ENCODE peak calls at places on chromosomes 2 and 18, in seven cellular contexts. B is memory B cell; M is ovary; Y is adrenal gland; R is stimulated activated CD4-positive, alpha-beta T cell treated with anti-CD3 and anti-CD28 coated beads, Interleukin-1b, Interleukin-23, amount 100 ng/mL, for 4 hours; I is central memory CD4-positive, alpha-beta T cell; A is smooth muscle cell of the brain vasculature. N is an unnamed sample.
A peak's percentile ranks its signal among the peaks of the same experiment; 100 is the strongest.

GRCh38 chr2:240505946-240506345 is 51.8 kb downstream of the ANKMY1 start:
- DNase-seq in B (no peak), M (no peak), Y (no peak), R (no peak), I (no peak), A (no peak), N (no peak)

GRCh38 chr2:37343537-37344434 is 644 bp upstream of the QPCT start:
- DNase-seq in B (no peak), M (no peak), Y (peak; percentile 61), R (no peak), I (no peak), A (no peak), N (no peak)

GRCh38 chr2:202545523-202545922 is 89.2 kb upstream of the FAM117B start:
- DNase-seq in B (no peak), M (no peak), Y (no peak), R (no peak), I (no peak), A (no peak), N (no peak)

GRCh38 chr2:74917702-74918619 is 40.5 kb upstream of the POLE4 start:
- DNase-seq in B (no peak), M (no peak), Y (no peak), R (no peak), I (no peak), A (no peak), N (no peak)

GRCh38 chr18:22314001-22314400 is 103.7 kb downstream of the CTAGE1 start:
- DNase-seq in B (no peak), M (peak; percentile 48), Y (no peak), R (no peak), I (no peak), A (no peak), N (no peak)

GRCh38 chr2:141534671-141535359 is 596.0 kb downstream of the LRP1B start:
- DNase-seq in B (no peak), M (no peak), Y (no peak), R (no peak), I (no peak), A (no peak), N (peak; percentile 13)

GRCh38 chr2:135299656-135300244 is 231.3 kb downstream of the ZRANB3 start:
- DNase-seq in B (no peak), M (no peak), Y (no peak), R (no peak), I (no peak), A (no peak), N (no peak)

GRCh38 chr2:55141572-55142413 is 90.3 kb downstream of the CLHC1 start:
- DNase-seq in B (no peak), M (no peak), Y (peak; percentile 43), R (no peak), I (no peak), A (no peak), N (no peak)

GRCh38 chr2:233386382-233387041 is 32.2 kb downstream of the DGKD start:
- DNase-seq in B (no peak), M (peak; percentile 46), Y (no peak), R (no peak), I (no peak), A (no peak), N (no peak)

GRCh38 chr18:2412261-2412660 is 159.0 kb downstream of the METTL4 start:
- DNase-seq in B (no peak), M (no peak), Y (no peak), R (no peak), I (no peak), A (no peak), N (no peak)

GRCh38 chr18:32919799-32920198 is 147.0 kb upstream of the KLHL14 start:
- DNase-seq in B (peak; percentile 75), M (no peak), Y (no peak), R (no peak), I (no peak), A (no peak), N (no peak)

GRCh38 chr2:199471443-199472057 is 13.8 kb upstream of the SATB2 start:
- DNase-seq in B (no peak), M (no peak), Y (peak; percentile 82), R (no peak), I (no peak), A (no peak), N (peak; percentile 67)

GRCh38 chr2:240703417-240704341 is 12.0 kb downstream of the AQP12A start:
- DNase-seq in B (no peak), M (no peak), Y (no peak), R (no peak), I (no peak), A (no peak), N (no peak)

GRCh38 chr2:73920577-73921545 is 5.8 kb upstream of the DGUOK start:
- DNase-seq in B (no peak), M (no peak), Y (peak; percentile 38), R (peak; percentile 35), I (no peak), A (no peak), N (no peak)

GRCh38 chr2:46239175-46239846 is 57.9 kb upstream of the EPAS1 start:
- DNase-seq in B (no peak), M (no peak), Y (peak; percentile 11), R (no peak), I (no peak), A (no peak), N (no peak)

GRCh38 chr2:134389331-134389835 is 135.5 kb downstream of the MGAT5 start:
- DNase-seq in B (no peak), M (no peak), Y (no peak), R (no peak), I (no peak), A (no peak), N (no peak)

GRCh38 chr2:18178736-18179349 is 300.4 kb downstream of the KCNS3 start:
- DNase-seq in B (peak; percentile 21), M (no peak), Y (peak; percentile 52), R (no peak), I (peak; percentile 3), A (peak; percentile 31), N (no peak)

GRCh38 chr2:200765995-200766660 is 45.6 kb upstream of the BZW1 start:
- DNase-seq in B (no peak), M (no peak), Y (no peak), R (no peak), I (no peak), A (no peak), N (no peak)

GRCh38 chr2:20015482-20016083 is 3.1 kb upstream of the MATN3 start:
- DNase-seq in B (peak; percentile 42), M (no peak), Y (no peak), R (no peak), I (peak; percentile 37), A (peak; percentile 31), N (no peak)

GRCh38 chr2:108278631-108279030 is 10.1 kb upstream of the SULT1C2 start:
- DNase-seq in B (no peak), M (no peak), Y (no peak), R (no peak), I (no peak), A (no peak), N (no peak)

GRCh38 chr2:25401307-25402021 is 59.7 kb upstream of the DNMT3A start:
- DNase-seq in B (no peak), M (no peak), Y (no peak), R (no peak), I (no peak), A (no peak), N (no peak)

GRCh38 chr2:224025874-224026273 is 13.2 kb downstream of the SERPINE2 start:
- DNase-seq in B (peak; percentile 72), M (no peak), Y (no peak), R (no peak), I (peak; percentile 46), A (no peak), N (no peak)

GRCh38 chr2:137964859-137965459 is 686 bp downstream of the HNMT start:
- DNase-seq in B (no peak), M (no peak), Y (no peak), R (no peak), I (no peak), A (no peak), N (no peak)

GRCh38 chr18:58088723-58089074 is 44.7 kb downstream of the NEDD4L start:
- DNase-seq in B (no peak), M (no peak), Y (no peak), R (no peak), I (no peak), A (no peak), N (no peak)

GRCh38 chr2:70938580-70938938 is 2.9 kb downstream of the ATP6V1B1 start:
- DNase-seq in B (no peak), M (no peak), Y (no peak), R (no peak), I (no peak), A (no peak), N (no peak)

GRCh38 chr18:48780151-48781001 is 170.4 kb downstream of the SMAD7 start:
- DNase-seq in B (no peak), M (peak; percentile 49), Y (no peak), R (no peak), I (no peak), A (no peak), N (no peak)

GRCh38 chr2:156505696-156506095 is 69.5 kb downstream of the GPD2 start:
- DNase-seq in B (no peak), M (no peak), Y (no peak), R (no peak), I (no peak), A (no peak), N (no peak)

GRCh38 chr2:63537306-63537705 is 51.0 kb downstream of the WDPCP start:
- DNase-seq in B (no peak), M (no peak), Y (no peak), R (no peak), I (no peak), A (no peak), N (no peak)

GRCh38 chr2:48448274-48449061 is 81.5 kb upstream of the STON1 start:
- DNase-seq in B (no peak), M (no peak), Y (peak; percentile 8), R (no peak), I (peak; percentile 31), A (no peak), N (no peak)

GRCh38 chr2:101386599-101387150 is 628 bp downstream of the CREG2 start:
- DNase-seq in B (no peak), M (no peak), Y (no peak), R (no peak), I (no peak), A (no peak), N (no peak)

GRCh38 chr2:169732583-169733358 is 861 bp upstream of the KLHL23 start:
- DNase-seq in B (no peak), M (no peak), Y (no peak), R (no peak), I (no peak), A (no peak), N (no peak)

GRCh38 chr2:9249036-9249800 is 42.6 kb downstream of the ASAP2 start:
- DNase-seq in B (no peak), M (no peak), Y (no peak), R (no peak), I (no peak), A (no peak), N (no peak)

GRCh38 chr2:39529836-39530235 is 92.8 kb upstream of the MAP4K3 start:
- DNase-seq in B (no peak), M (no peak), Y (no peak), R (no peak), I (no peak), A (no peak), N (no peak)

GRCh38 chr2:65021709-65022108 is 32.5 kb downstream of the SLC1A4 start:
- DNase-seq in B (no peak), M (no peak), Y (no peak), R (no peak), I (no peak), A (no peak), N (no peak)

GRCh38 chr2:89767581-89768435 is 1076.3 kb downstream of the RPIA start:
- DNase-seq in B (no peak), M (no peak), Y (no peak), R (no peak), I (no peak), A (no peak), N (no peak)

GRCh38 chr2:98608962-98609604 is 694 bp downstream of the UNC50 start:
- DNase-seq in B (no peak), M (no peak), Y (peak; percentile 36), R (no peak), I (no peak), A (no peak), N (no peak)

GRCh38 chr2:127174176-127174575 is 45.9 kb downstream of the CYP27C1 start:
- DNase-seq in B (no peak), M (peak; percentile 57), Y (peak; percentile 41), R (no peak), I (no peak), A (no peak), N (peak; percentile 37)

GRCh38 chr18:3269900-3270299 is 8.0 kb downstream of the MYL12B start:
- DNase-seq in B (no peak), M (no peak), Y (no peak), R (no peak), I (no peak), A (no peak), N (no peak)

N was measured in hypothalamus.